ENCODE peak calls at places on chromosomes 13 and 19, in nine cellular contexts. E, R, N, X, S, Y, C, B and I are unnamed samples.

GRCh38 chr13:40069173-40070044 is 413.9 kb downstream of the COG6 start:
- DNase-seq in Y (peak), C (peak), B (peak), R (peak), E (peak), N (peak), S (peak), X (peak), I (peak)

GRCh38 chr13:98089246-98089645 is 53.6 kb upstream of the FARP1 start:
- DNase-seq in Y (no peak), C (no peak), E (no peak), S (no peak), B (no peak), X (no peak), N (no peak), R (no peak), I (no peak)

GRCh38 chr19:19460258-19460731 is 54.8 kb downstream of the GATAD2A start:
- DNase-seq in S (no peak), N (no peak), E (no peak), R (no peak), B (no peak), C (peak), Y (no peak), X (no peak), I (no peak)

GRCh38 chr13:51605698-51606097 is 21.4 kb downstream of the WDFY2 start:
- DNase-seq in R (no peak), B (no peak), S (no peak), C (no peak), E (no peak), Y (no peak), N (no peak), X (no peak), I (no peak)

GRCh38 chr13:109509154-109509905 is 277.1 kb downstream of the IRS2 start:
- DNase-seq in X (no peak), N (no peak), E (no peak), R (no peak), C (no peak), Y (no peak), B (no peak), S (no peak), I (no peak)

GRCh38 chr19:41615207-41615606 is 11.7 kb downstream of the CEACAM4 start:
- DNase-seq in Y (no peak), B (no peak), X (no peak), C (peak), N (no peak), R (no peak), E (no peak), S (no peak), I (no peak)

GRCh38 chr19:16801599-16801998 is 27.6 kb upstream of the SIN3B start:
- DNase-seq in B (no peak), Y (no peak), S (no peak), R (no peak), X (no peak), C (no peak), E (peak), N (no peak), I (no peak)

GRCh38 chr19:18453269-18454024 is 15.5 kb upstream of the ISYNA1 start:
- DNase-seq in E (peak), B (no peak), R (no peak), Y (no peak), S (no peak), X (no peak), N (no peak), C (no peak), I (no peak)

GRCh38 chr13:57552441-57552840 is 79.1 kb upstream of the PCDH17 start:
- DNase-seq in R (no peak), N (no peak), E (no peak), Y (no peak), X (no peak), B (peak), C (no peak), S (no peak), I (no peak)

GRCh38 chr13:53010374-53011105 is 18.1 kb upstream of the OLFM4 start:
- DNase-seq in S (no peak), R (no peak), B (peak), X (no peak), Y (no peak), E (no peak), N (no peak), C (no peak), I (no peak)

GRCh38 chr19:49560358-49560900 is 19.9 kb downstream of the NOSIP start:
- DNase-seq in X (no peak), B (peak), E (no peak), N (no peak), R (no peak), S (no peak), Y (no peak), C (no peak), I (no peak)

GRCh38 chr19:35879068-35879467 is 10.7 kb downstream of the APLP1 start:
- DNase-seq in S (no peak), R (no peak), B (no peak), E (no peak), N (no peak), C (no peak), X (no peak), Y (no peak), I (no peak)

GRCh38 chr13:102597029-102598015 is 536 bp downstream of the TPP2 start:
- DNase-seq in S (no peak), B (no peak), E (peak), N (peak), Y (no peak), X (no peak), C (no peak), R (peak), I (peak)

GRCh38 chr13:78326608-78327007 is 276.7 kb downstream of the POU4F1 start:
- DNase-seq in B (no peak), E (no peak), S (no peak), C (no peak), N (no peak), Y (no peak), R (no peak), X (no peak), I (no peak)

GRCh38 chr13:33205804-33206221 is 79.7 kb downstream of the STARD13 start:
- DNase-seq in S (no peak), E (no peak), C (no peak), N (no peak), X (no peak), Y (no peak), B (no peak), R (no peak), I (no peak)

GRCh38 chr13:110134801-110135200 is 172.2 kb downstream of the COL4A1 start:
- DNase-seq in N (no peak), E (no peak), B (no peak), X (no peak), C (no peak), R (peak), Y (no peak), S (no peak), I (no peak)

GRCh38 chr19:45172611-45173208 is 5.3 kb downstream of the TRAPPC6A start:
- DNase-seq in N (no peak), S (no peak), R (no peak), Y (no peak), X (no peak), C (no peak), B (no peak), E (no peak), I (no peak)

GRCh38 chr13:50448535-50448981 is 394.9 kb downstream of the DLEU7 start:
- DNase-seq in R (no peak), X (no peak), C (no peak), B (no peak), Y (no peak), S (no peak), N (no peak), E (no peak), I (no peak)

DNA sequence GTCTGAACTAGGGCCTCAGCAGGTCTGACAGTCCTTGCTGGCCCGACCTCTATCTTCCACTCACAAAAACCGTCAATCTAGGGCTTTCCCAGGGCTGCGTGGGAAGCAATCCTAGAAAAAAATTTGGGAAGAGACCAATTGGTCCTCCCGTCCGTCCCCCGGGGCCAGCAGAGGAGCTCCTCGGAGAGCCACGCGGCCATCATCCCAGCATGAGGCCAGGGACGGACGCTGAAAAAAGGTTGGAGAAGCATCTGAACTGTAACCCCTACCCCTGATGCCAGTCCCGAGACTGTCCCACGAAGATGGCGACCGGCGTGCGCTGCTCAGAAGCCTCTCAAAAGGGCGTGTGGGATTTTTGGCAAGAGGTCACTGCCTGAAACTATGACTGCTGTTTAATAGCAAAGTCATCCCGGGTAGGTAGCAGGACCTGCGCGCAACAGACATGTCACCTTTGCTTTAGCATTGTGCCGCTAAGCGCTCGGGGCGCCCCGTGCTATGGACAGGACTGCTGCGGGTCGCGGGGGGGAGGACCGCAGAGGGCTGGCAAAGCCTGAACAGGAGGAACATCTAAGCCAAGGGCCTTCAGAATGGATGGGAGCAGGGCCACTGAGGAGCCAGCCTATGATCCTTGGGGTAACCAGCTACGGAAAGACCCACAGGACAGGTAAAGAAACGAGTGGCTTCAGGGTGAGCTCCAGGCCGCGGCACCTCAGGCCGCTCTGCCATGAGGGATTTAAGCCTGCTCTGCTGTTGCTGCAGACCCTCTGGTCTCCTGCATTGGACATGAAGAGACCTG is 10.6 kb downstream of the AKAP8 start:
- DNase-seq in R (no peak), N (no peak), C (peak), E (no peak), Y (no peak), B (no peak), X (no peak), S (no peak), I (no peak)
- TF ChIP-seq POLR2A in R (no peak), N (no peak), C (no peak), E (no peak), Y (no peak), B (no peak), X (no peak), S (no peak), I (no peak)

GRCh38 chr19:48085904-48086864 is 24.4 kb downstream of the PLA2G4C start:
- DNase-seq in B (no peak), Y (no peak), R (no peak), S (no peak), N (no peak), X (peak), C (peak), E (no peak), I (no peak)
- TF ChIP-seq CTCF in B (no peak), Y (no peak), R (no peak), S (no peak), N (no peak), X (peak), C (no peak), E (no peak), I (no peak)

GRCh38 chr13:112894673-112895481 is 74.1 kb upstream of the MCF2L start:
- DNase-seq in X (peak), C (peak), R (peak), Y (no peak), N (no peak), S (no peak), E (no peak), B (no peak), I (no peak)
- H3K4me3 ChIP-seq in X (peak), C (peak), R (peak), Y (peak), N (no peak), S (peak), E (peak), B (peak), I (no peak)

DNA sequence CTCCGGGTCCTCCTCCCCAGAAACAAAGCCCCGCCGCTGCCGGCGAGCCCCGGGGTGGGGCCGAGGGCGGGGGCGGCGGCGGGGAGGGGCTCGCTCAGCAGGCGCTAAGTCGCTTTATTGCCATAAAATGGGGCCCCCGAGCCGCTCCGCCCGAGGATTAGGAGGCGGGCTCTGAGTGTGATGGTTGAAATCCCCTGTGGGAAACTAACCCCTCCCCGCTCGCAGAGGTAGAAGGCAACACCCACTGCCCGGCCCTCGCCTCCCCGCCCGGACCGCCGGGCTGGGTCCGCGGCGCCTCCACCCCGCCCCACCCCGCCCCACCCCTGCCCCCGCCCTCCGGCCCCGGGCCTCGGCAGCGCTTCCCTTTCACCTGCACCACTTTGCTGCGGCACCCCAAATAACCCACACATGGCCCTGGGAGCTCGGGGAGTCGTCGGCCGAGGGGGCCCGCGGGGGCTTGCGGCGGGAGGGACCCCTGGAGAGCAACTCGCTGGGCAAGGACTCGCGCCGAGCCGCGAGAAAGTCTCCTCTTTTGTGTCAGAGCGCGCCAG is at the start of gene KLF12:
- DNase-seq in R (peak), C (peak), B (peak), S (peak), N (peak), E (peak), Y (peak), X (peak), I (peak)
- TF ChIP-seq POLR2A in R (no peak), C (no peak), B (no peak), S (no peak), N (no peak), E (no peak), Y (no peak), X (peak), I (no peak)

GRCh38 chr19:5218255-5218855 is 122.3 kb downstream of the PTPRS start:
- DNase-seq in Y (no peak), S (no peak), X (no peak), N (no peak), B (no peak), E (no peak), C (no peak), R (no peak), I (no peak)
- TF ChIP-seq CTCF in Y (no peak), S (no peak), X (no peak), N (no peak), B (no peak), E (no peak), C (no peak), R (no peak), I (no peak)

GRCh38 chr13:23963947-23964346 is 66.6 kb upstream of the C1QTNF9B start:
- DNase-seq in B (no peak), S (no peak), E (no peak), C (no peak), N (no peak), X (no peak), Y (no peak), R (no peak), I (no peak)

GRCh38 chr13:23969672-23970071 is 72.4 kb upstream of the C1QTNF9B start:
- DNase-seq in Y (no peak), X (no peak), N (no peak), R (no peak), B (no peak), C (no peak), S (no peak), E (peak), I (no peak)

GRCh38 chr13:23965346-23965745 is 68.0 kb upstream of the C1QTNF9B start:
- DNase-seq in Y (no peak), C (no peak), N (no peak), S (no peak), R (no peak), E (no peak), X (no peak), B (no peak), I (no peak)

GRCh38 chr13:23966221-23966690 is 69.0 kb upstream of the C1QTNF9B start:
- DNase-seq in S (no peak), C (no peak), R (no peak), N (no peak), B (no peak), Y (no peak), E (no peak), X (no peak), I (no peak)

DNA sequence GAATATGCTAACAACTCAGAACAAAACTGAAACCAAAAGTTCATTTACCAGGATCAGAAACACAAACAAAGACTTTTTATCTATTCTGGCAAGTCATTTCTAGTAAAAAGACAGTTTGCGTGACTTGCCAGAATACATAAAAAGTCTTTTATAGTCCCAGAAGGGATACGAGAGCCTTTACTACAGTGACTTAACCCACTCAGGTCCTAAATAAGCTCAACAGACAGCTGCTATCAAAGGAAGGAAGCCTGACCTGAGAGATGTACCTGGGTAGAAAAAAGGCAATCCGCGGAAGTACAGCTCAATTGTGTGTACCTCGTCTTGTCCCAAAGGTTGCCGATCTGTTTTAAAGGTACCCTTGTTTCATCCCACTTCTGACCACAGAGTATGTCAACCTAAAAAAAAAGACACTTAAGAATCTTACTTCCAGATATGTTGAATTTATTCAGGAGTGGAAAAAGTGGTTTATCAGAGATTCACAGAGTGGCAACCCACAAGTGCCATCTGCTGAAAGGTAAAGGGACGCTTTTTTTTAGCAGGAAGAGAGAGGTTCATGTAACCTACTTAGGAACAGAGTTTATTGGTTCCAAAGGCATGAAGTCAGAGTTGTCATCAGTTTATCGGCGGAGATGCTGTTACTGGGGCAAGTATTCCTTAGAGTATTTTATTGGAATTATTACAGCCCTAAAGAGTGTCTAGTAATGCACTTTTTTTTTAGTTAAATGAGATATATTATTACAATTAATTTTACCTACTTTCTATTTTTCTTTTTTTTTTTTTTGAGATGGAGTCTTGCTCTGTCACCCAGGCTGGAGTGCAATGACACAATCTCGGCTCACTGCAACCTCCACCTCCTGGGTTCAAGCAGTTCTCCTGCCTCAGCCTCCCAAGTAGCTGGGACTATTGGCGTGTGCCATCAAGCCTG is 69.7 kb upstream of the C1QTNF9B start:
- DNase-seq in E (no peak), B (no peak), X (no peak), R (no peak), N (no peak), C (no peak), S (no peak), Y (no peak), I (no peak)
- H3K4me3 ChIP-seq in E (no peak), B (peak), X (no peak), R (no peak), N (peak), C (no peak), S (peak), Y (no peak), I (no peak)

GRCh38 chr19:10092648-10093294 is 6.7 kb downstream of the SHFL start:
- DNase-seq in C (peak), B (no peak), S (no peak), X (no peak), E (no peak), N (no peak), R (no peak), Y (no peak), I (no peak)
- TF ChIP-seq POLR2A in C (no peak), B (no peak), S (no peak), X (no peak), E (no peak), N (no peak), R (no peak), Y (no peak), I (no peak)

DNA sequence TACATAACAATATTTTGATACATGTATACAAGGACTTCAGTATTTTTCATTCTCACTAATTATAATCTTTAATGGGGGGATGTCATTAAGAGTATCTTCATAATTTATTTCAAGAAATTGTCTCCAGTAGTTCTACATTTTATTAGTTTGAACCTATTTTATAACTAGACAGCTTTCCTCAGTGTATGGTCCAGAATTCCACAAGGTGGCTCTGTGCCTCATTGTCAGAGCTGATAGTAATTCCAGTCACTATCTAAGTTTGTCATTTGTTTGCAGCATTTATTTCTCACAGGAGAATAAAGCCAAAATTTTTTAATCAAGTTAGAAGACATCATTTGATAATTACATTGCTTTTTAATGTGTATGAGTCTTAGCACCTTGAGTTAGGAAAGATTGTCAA is 1633.0 kb upstream of the PCDH20 start:
- DNase-seq in B (no peak), R (no peak), Y (no peak), N (no peak), S (no peak), X (no peak), C (no peak), E (peak), I (no peak)
- TF ChIP-seq CTCF in B (no peak), R (no peak), Y (no peak), N (no peak), S (no peak), X (no peak), C (no peak), E (no peak), I (no peak)

GRCh38 chr19:33515921-33516320 is 5.7 kb downstream of the PEPD start:
- DNase-seq in S (no peak), Y (no peak), B (no peak), R (no peak), X (no peak), N (no peak), E (no peak), C (no peak), I (no peak)
- H3K4me3 ChIP-seq in S (no peak), Y (no peak), B (no peak), R (no peak), X (no peak), N (no peak), E (no peak), C (no peak), I (no peak)